ENCODE peak calls at places on chromosome 18, in six cellular contexts. One of them, this sample, is unnamed. For H3K4me1, the result is how much of the 10 kb centered on the place peaks cover.

GRCh38 chr18:8834837-8835236 is 129.5 kb downstream of the MTCL1 start:
- DNase-seq in GM23248: peak
- DNase-seq in neural progenitor cell: no peak
- DNase-seq in mammary epithelial cell: no peak
- DNase-seq in H1: no peak
- DNase-seq in endodermal cell: no peak
- DNase-seq in this sample: no peak

GRCh38 chr18:21534327-21534726 is 66.2 kb downstream of the ESCO1 start:
- DNase-seq in neural progenitor cell: no peak
- DNase-seq in H1: no peak
- DNase-seq in endodermal cell: no peak
- DNase-seq in GM23248: no peak
- DNase-seq in mammary epithelial cell: no peak
- DNase-seq in this sample: no peak

GRCh38 chr18:11074879-11075278 is 74.5 kb downstream of the PIEZO2 start:
- DNase-seq in neural progenitor cell: no peak
- DNase-seq in endodermal cell: no peak
- DNase-seq in GM23248: no peak
- DNase-seq in H1: no peak
- DNase-seq in mammary epithelial cell: no peak
- DNase-seq in this sample: no peak

GRCh38 chr18:49814147-49814499 is 790 bp upstream of the ACAA2 start:
- DNase-seq in endodermal cell: no peak
- DNase-seq in GM23248: peak
- DNase-seq in neural progenitor cell: peak
- DNase-seq in H1: no peak
- DNase-seq in mammary epithelial cell: peak
- DNase-seq in this sample: peak

GRCh38 chr18:45664824-45665763 is 49.8 kb downstream of the SLC14A2 start:
- DNase-seq in mammary epithelial cell: peak
- DNase-seq in GM23248: peak
- DNase-seq in neural progenitor cell: peak
- DNase-seq in H1: peak
- DNase-seq in endodermal cell: peak
- DNase-seq in this sample: peak

GRCh38 chr18:73365018-73365417 is 497.2 kb upstream of the NETO1 start:
- DNase-seq in endodermal cell: no peak
- DNase-seq in H1: no peak
- DNase-seq in mammary epithelial cell: no peak
- DNase-seq in GM23248: peak
- DNase-seq in neural progenitor cell: no peak
- DNase-seq in this sample: peak

GRCh38 chr18:7889515-7889914 is 322.4 kb downstream of the PTPRM start:
- DNase-seq in mammary epithelial cell: no peak
- DNase-seq in endodermal cell: no peak
- DNase-seq in GM23248: no peak
- DNase-seq in neural progenitor cell: no peak
- DNase-seq in H1: no peak
- DNase-seq in this sample: no peak

GRCh38 chr18:48132993-48133674 is 202.7 kb upstream of the SMAD2 start:
- DNase-seq in H1: no peak
- DNase-seq in neural progenitor cell: no peak
- DNase-seq in mammary epithelial cell: no peak
- DNase-seq in endodermal cell: no peak
- DNase-seq in GM23248: no peak
- DNase-seq in this sample: no peak

GRCh38 chr18:10454800-10455550 is 540 bp downstream of the APCDD1 start:
- DNase-seq in neural progenitor cell: no peak
- DNase-seq in mammary epithelial cell: peak
- DNase-seq in GM23248: peak
- DNase-seq in endodermal cell: peak
- DNase-seq in H1: peak
- DNase-seq in this sample: no peak

GRCh38 chr18:3455090-3455640 is 5.2 kb downstream of the TGIF1 start:
- DNase-seq in GM23248: no peak
- DNase-seq in endodermal cell: no peak
- DNase-seq in neural progenitor cell: peak
- DNase-seq in H1: no peak
- DNase-seq in mammary epithelial cell: no peak
- DNase-seq in this sample: no peak
- H3K4me1 ChIP-seq in GM23248: under half
- H3K4me1 ChIP-seq in endodermal cell: under half
- H3K4me1 ChIP-seq in neural progenitor cell: under half
- H3K4me1 ChIP-seq in H1: under half
- H3K4me1 ChIP-seq in mammary epithelial cell: under half
- H3K4me1 ChIP-seq in this sample: under half

GRCh38 chr18:55421612-55422381 is 166.2 kb downstream of the TCF4 start:
- DNase-seq in endodermal cell: no peak
- DNase-seq in mammary epithelial cell: peak
- DNase-seq in neural progenitor cell: no peak
- DNase-seq in GM23248: peak
- DNase-seq in H1: no peak
- DNase-seq in this sample: peak

GRCh38 chr18:55419939-55420664 is 167.9 kb downstream of the TCF4 start:
- DNase-seq in endodermal cell: no peak
- DNase-seq in H1: no peak
- DNase-seq in neural progenitor cell: peak
- DNase-seq in GM23248: peak
- DNase-seq in mammary epithelial cell: no peak
- DNase-seq in this sample: peak

GRCh38 chr18:55420977-55421611 is 166.9 kb downstream of the TCF4 start:
- DNase-seq in GM23248: peak
- DNase-seq in H1: no peak
- DNase-seq in mammary epithelial cell: no peak
- DNase-seq in endodermal cell: no peak
- DNase-seq in neural progenitor cell: no peak
- DNase-seq in this sample: peak

GRCh38 chr18:55420665-55420964 is 167.4 kb downstream of the TCF4 start:
- DNase-seq in H1: no peak
- DNase-seq in endodermal cell: no peak
- DNase-seq in GM23248: no peak
- DNase-seq in neural progenitor cell: no peak
- DNase-seq in mammary epithelial cell: no peak
- DNase-seq in this sample: no peak

GRCh38 chr18:55422456-55423185 is 165.4 kb downstream of the TCF4 start:
- DNase-seq in mammary epithelial cell: no peak
- DNase-seq in endodermal cell: no peak
- DNase-seq in H1: no peak
- DNase-seq in neural progenitor cell: no peak
- DNase-seq in GM23248: peak
- DNase-seq in this sample: peak
- H3K4me3 ChIP-seq in mammary epithelial cell: peak
- H3K4me3 ChIP-seq in endodermal cell: no peak
- H3K4me3 ChIP-seq in H1: no peak
- H3K4me3 ChIP-seq in neural progenitor cell: no peak
- H3K4me3 ChIP-seq in GM23248: peak
- H3K4me3 ChIP-seq in this sample: peak

DNA sequence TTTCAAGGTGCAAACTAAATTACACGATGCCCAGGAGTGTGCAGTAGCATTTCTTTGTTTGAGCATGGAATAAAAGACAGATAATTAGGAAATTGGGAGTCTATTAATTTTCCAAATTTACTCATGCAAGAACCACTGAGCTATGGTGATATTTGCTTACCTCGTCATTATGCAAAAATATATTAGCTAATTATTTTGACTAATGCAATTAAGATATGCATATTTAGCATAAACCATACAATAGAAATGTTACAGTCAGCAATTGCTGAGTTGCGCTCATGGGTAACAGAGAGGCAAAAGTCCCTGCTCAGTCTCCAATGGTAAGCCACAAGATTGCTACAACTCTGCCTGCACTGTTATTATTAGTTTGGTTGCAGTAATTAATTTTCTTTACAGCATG is 342.0 kb downstream of the TXNL1 start:
- DNase-seq in GM23248: no peak
- DNase-seq in endodermal cell: no peak
- DNase-seq in mammary epithelial cell: no peak
- DNase-seq in neural progenitor cell: no peak
- DNase-seq in H1: no peak
- DNase-seq in this sample: no peak
- H3K9ac ChIP-seq in GM23248: no peak
- H3K9ac ChIP-seq in endodermal cell: no peak
- H3K9ac ChIP-seq in mammary epithelial cell: no peak
- H3K9ac ChIP-seq in neural progenitor cell: no peak
- H3K9ac ChIP-seq in H1: no peak
- H3K9ac ChIP-seq in this sample: no peak

GRCh38 chr18:58870130-58870529 is 5.5 kb downstream of the ZNF532 start:
- DNase-seq in mammary epithelial cell: no peak
- DNase-seq in H1: no peak
- DNase-seq in GM23248: no peak
- DNase-seq in endodermal cell: no peak
- DNase-seq in neural progenitor cell: no peak
- DNase-seq in this sample: no peak

GRCh38 chr18:58867281-58867961 is 2.7 kb downstream of the ZNF532 start:
- DNase-seq in endodermal cell: peak
- DNase-seq in GM23248: peak
- DNase-seq in mammary epithelial cell: peak
- DNase-seq in H1: peak
- DNase-seq in neural progenitor cell: peak
- DNase-seq in this sample: peak

GRCh38 chr18:58866261-58867232 is 1.9 kb downstream of the ZNF532 start:
- DNase-seq in neural progenitor cell: no peak
- DNase-seq in H1: no peak
- DNase-seq in endodermal cell: peak
- DNase-seq in mammary epithelial cell: no peak
- DNase-seq in GM23248: no peak
- DNase-seq in this sample: no peak

GRCh38 chr18:58870621-58871020 is 5.9 kb downstream of the ZNF532 start:
- DNase-seq in GM23248: no peak
- DNase-seq in H1: no peak
- DNase-seq in neural progenitor cell: no peak
- DNase-seq in mammary epithelial cell: no peak
- DNase-seq in endodermal cell: no peak
- DNase-seq in this sample: no peak

DNA sequence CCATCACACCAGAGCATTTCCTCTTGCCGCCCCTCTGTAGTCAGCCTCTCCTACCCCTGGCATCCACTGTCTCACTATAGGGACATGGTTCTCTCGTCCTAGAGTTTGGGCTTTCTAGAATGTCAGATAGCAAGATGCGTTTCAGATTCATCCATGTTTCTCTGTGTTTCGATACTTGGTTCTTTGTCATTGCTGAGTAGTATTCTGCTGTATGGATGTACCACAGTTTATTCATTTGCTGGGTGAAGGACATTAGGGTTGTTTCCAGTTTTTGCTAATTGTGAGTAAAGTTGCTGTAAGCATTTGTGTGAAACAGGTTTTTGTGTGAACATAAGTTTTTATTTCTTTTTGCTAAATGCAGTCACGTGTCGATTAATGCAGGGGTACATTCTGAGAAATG is 3.8 kb downstream of the ZNF532 start:
- DNase-seq in H1: no peak
- DNase-seq in endodermal cell: no peak
- DNase-seq in neural progenitor cell: no peak
- DNase-seq in mammary epithelial cell: no peak
- DNase-seq in GM23248: no peak
- DNase-seq in this sample: no peak
- H3K4me1 ChIP-seq in H1: under half
- H3K4me1 ChIP-seq in endodermal cell: under half
- H3K4me1 ChIP-seq in neural progenitor cell: under half
- H3K4me1 ChIP-seq in mammary epithelial cell: under half
- H3K4me1 ChIP-seq in GM23248: under half
- H3K4me1 ChIP-seq in this sample: under half

This sample was measured in fibroblast of lung.